ENCODE peak calls at places on chromosome 15, in eight cellular contexts. Q is gastrocnemius medialis, J is body of pancreas, O is HepG2, B is right lobe of liver, E is HCT116, F is GM12878, G is A549. R is an unnamed sample.

GRCh38 chr15:71414778-71415177 is 299.5 kb downstream of the THSD4 start:
- ATAC-seq in Q (no peak), J (no peak), O (no peak), B (peak; percentile 86), E (no peak), F (no peak), G (no peak), R (peak; percentile 19)

GRCh38 chr15:83422541-83422940 is 24.6 kb upstream of the SH3GL3 start:
- ATAC-seq in Q (no peak), J (no peak), O (no peak), B (no peak), E (no peak), F (no peak), G (no peak), R (no peak)

GRCh38 chr15:85302271-85302670 is 78.1 kb upstream of the AKAP13 start:
- ATAC-seq in Q (no peak), J (no peak), O (no peak), B (no peak), E (no peak), F (no peak), G (no peak), R (no peak)

GRCh38 chr15:82805994-82806406 is at the start of gene FSD2:
- ATAC-seq in Q (peak; percentile 67), J (no peak), O (no peak), B (no peak), E (no peak), F (peak; percentile 70), G (no peak), R (no peak)

GRCh38 chr15:88657326-88658069 is 18.7 kb downstream of the ISG20 start:
- ATAC-seq in Q (no peak), J (peak; percentile 52), O (peak; percentile 83), B (peak; percentile 67), E (peak; percentile 77), F (peak; percentile 71), G (peak; percentile 88), R (peak; percentile 36)

GRCh38 chr15:38954090-38954489 is 389.5 kb upstream of the RASGRP1 start:
- ATAC-seq in Q (no peak), J (no peak), O (no peak), B (no peak), E (no peak), F (no peak), G (no peak), R (no peak)

GRCh38 chr15:99564221-99565030 is 1.4 kb upstream of the MEF2A start:
- ATAC-seq in Q (peak; percentile 7), J (no peak), O (peak; percentile 36), B (peak; percentile 2), E (no peak), F (peak; percentile 23), G (no peak), R (no peak)

GRCh38 chr15:58378241-58379085 is 53.3 kb upstream of the LIPC start:
- ATAC-seq in Q (no peak), J (no peak), O (no peak), B (no peak), E (no peak), F (no peak), G (peak; percentile 59), R (no peak)

GRCh38 chr15:73571346-73571745 is 61.8 kb downstream of the NPTN start:
- ATAC-seq in Q (no peak), J (no peak), O (peak; percentile 58), B (peak; percentile 37), E (no peak), F (no peak), G (no peak), R (no peak)

GRCh38 chr15:62378772-62379171 is 213.7 kb upstream of the C2CD4B start:
- ATAC-seq in Q (no peak), J (no peak), O (no peak), B (no peak), E (no peak), F (no peak), G (no peak), R (no peak)

GRCh38 chr15:96331942-96332853 is 1.7 kb downstream of the NR2F2 start:
- ATAC-seq in Q (peak; percentile 36), J (peak; percentile 6), O (peak; percentile 2), B (peak; percentile 3), E (no peak), F (no peak), G (peak; percentile 1), R (no peak)

GRCh38 chr15:89175617-89176191 is 45.7 kb downstream of the RLBP1 start:
- ATAC-seq in Q (peak; percentile 31), J (no peak), O (no peak), B (peak; percentile 10), E (no peak), F (no peak), G (no peak), R (no peak)

GRCh38 chr15:92914768-92915221 is 14.7 kb downstream of the CHD2 start:
- ATAC-seq in Q (peak; percentile 18), J (no peak), O (peak; percentile 7), B (peak; percentile 48), E (no peak), F (peak; percentile 76), G (peak; percentile 53), R (no peak)

GRCh38 chr15:67762610-67763368 is 62.5 kb upstream of the SKOR1 start:
- ATAC-seq in Q (peak; percentile 95), J (no peak), O (no peak), B (peak; percentile 91), E (no peak), F (peak; percentile 98), G (no peak), R (peak; percentile 39)

GRCh38 chr15:81146454-81146853 is 12.4 kb downstream of the CFAP161 start:
- ATAC-seq in Q (no peak), J (no peak), O (no peak), B (no peak), E (no peak), F (no peak), G (no peak), R (no peak)

DNA sequence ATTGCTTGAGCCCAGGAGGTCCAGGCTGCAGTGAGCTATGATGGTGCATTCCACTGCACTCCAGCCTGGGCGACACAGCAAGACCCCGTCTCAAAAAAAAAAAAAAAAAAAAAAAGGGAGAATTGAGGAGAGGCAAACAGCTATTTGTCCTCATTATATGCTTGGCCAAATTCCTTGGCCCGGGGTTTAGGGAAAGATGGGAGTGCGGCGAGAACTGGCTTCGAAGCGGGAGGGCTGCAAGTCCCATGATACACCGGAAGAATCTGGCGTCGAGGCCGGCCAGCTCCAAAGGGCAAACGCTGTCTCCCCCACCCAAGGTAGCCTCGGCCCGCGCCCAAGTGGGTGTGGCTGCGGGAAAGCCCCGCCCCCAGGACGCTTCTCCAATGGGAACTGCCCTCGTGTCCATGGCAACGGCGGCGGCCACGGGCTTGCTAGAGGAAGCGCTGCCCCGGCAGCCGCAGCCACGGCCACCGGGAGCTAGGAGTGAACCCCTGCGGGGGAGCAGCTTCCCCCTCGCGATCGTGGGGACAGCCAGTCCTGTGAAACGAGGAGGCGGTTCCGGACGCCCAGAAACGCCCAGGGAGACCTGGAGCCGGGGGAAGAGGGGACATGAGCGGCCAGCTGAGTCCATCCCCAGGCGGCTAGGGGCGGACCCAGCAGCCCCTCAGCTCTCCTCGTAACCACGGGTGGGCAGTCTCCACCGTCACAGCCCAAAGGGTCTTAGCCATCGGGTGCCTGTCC is at the start of gene TTLL13:
- ATAC-seq in Q (peak; percentile 88), J (peak; percentile 99), O (peak; percentile 94), B (peak; percentile 100), E (peak; percentile 98), F (peak; percentile 95), G (peak; percentile 97), R (peak; percentile 96)
- TF ChIP-seq POLR2A in Q (peak; percentile 26), J (peak; percentile 52), O (peak; percentile 64), B (peak; percentile 44), E (no peak), F (no peak), G (peak; percentile 93), R (no peak)

DNA sequence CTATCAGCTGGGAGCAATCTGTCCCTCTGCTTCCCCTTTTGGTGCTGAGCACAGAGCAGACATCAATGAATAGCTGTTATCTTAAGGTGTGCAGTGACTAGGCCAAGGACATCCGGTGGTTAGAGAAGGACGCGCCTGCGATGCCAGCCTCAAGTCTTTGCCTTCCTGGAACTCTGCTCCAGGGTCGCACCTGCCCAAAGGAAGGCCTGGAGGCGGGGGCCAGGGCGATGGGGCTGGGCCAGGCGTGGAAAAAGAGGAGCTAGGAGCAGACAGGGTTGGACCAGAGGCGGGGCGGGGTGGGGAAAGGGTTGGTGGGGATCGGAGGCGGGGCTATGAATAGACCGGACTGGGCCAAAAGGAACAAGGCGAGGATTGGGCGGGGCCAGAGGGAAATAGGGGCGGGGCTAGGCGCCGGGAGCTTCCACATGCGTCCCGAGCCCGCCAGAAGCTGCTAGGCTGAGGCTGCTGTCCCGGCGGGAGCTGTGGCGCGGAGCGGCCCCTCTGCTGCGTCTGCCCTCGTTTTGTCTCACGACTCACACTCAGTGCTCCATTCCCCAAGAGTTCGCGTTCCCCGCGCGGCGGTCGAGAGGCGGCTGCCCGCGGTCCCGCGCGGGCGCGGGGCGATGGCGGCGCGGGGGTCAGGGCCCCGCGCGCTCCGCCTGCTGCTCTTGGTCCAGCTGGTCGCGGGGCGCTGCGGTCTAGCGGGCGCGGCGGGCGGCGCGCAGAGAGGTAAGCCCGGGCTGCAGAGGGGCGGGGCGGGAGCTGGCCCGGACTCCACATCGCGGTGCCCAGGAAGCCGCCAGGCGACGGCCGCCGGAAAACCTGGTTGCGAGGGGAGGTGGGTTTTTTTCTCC is at the start of gene CHRNA5:
- ATAC-seq in Q (peak; percentile 95), J (peak; percentile 94), O (peak; percentile 91), B (peak; percentile 99), E (peak; percentile 94), F (peak; percentile 94), G (peak; percentile 96), R (peak; percentile 99)
- TF ChIP-seq POLR2A in Q (peak; percentile 28), J (peak; percentile 61), O (peak; percentile 75), B (no peak), E (peak; percentile 79), F (peak; percentile 80), G (peak; percentile 99), R (no peak)

DNA sequence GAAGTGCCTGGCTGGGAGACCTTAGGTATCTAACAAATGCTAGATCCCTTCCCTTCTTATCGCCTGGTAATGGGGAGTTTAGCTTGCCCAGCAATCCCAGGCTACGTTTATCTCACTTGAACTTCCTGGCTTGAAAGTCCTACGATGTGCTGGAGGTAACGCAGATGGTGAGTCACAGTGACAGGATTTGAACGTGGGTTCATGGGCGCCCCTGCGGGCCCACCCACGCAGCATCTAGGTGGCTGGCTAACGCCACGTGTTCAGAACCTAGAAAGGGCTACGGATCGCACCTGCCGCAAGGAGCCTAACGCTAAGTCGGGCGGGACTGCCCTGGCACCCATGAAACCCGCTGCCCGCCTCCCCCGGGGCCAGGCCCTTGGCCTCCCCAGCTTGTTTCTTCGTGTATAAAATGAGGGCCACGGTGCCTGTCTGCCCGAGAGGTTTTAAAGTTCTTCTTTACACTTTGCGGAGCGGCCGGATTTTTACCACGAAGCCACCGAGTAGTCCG is 600 bp upstream of the USP3 start:
- ATAC-seq in Q (peak; percentile 48), J (peak; percentile 31), O (peak; percentile 34), B (peak; percentile 51), E (peak; percentile 42), F (peak; percentile 46), G (peak; percentile 55), R (peak; percentile 49)
- TF ChIP-seq POLR2A in Q (no peak), J (peak; percentile 70), O (peak; percentile 72), B (peak; percentile 62), E (no peak), F (peak; percentile 83), G (peak; percentile 39), R (no peak)

DNA sequence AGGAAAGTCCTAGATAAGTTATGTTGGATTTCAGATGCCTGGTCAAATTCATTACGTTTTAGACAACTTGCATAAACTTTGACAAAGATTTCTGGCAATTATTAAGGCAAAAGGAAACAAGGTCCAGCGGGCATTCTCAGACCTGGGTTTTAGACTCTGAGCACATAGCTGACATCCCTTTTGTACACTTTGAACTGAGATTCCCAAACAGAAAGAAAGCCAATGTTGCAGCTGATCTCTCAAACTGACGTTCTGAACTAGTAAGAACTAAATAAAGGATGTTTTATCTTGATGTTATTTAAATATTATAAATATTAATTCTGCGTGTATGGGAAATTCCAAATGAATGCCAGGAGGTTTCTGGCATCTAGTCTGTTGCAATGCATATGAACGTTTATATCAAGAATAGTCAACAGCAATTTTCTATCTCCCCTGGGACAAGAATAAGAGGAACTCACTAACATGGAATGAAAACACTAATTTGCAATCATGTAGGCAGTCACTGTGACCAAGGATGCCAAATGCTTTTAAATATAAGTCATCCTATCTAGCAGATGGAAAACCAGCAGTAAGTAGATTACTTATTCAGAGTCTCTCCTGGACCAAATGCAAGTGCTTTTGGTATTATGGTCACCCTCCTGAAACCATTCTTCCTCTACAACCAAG is 202.1 kb downstream of the GREM1 start:
- ATAC-seq in Q (no peak), J (no peak), O (no peak), B (no peak), E (no peak), F (no peak), G (no peak), R (peak; percentile 56)
- TF ChIP-seq POLR2A in Q (no peak), J (no peak), O (no peak), B (no peak), E (no peak), F (no peak), G (no peak), R (no peak)

R was measured in gastroesophageal sphincter.